ENCODE peak calls at places on chromosomes 2 and 18, in ten cellular contexts. One of them, this sample, is unnamed.

GRCh38 chr2:218871345-218872302 is 9.0 kb upstream of the WNT10A start:
- DNase-seq in activated CD4-positive, alpha-beta T cell treated with anti-CD3 and anti-CD28 coated beads, Interleukin-2, amount 50 U/mL, for 4 hours: peak
- DNase-seq in psoas muscle: no peak
- DNase-seq in hypothalamus: no peak
- DNase-seq in A172: no peak
- DNase-seq in LoVo: no peak
- DNase-seq in AG04450: no peak
- DNase-seq in WTC11: no peak
- DNase-seq in iPS-NIHi11: no peak
- DNase-seq in head of caudate nucleus: no peak
- DNase-seq in this sample: peak

GRCh38 chr2:43541165-43541564 is 54.7 kb downstream of the THADA start:
- DNase-seq in activated CD4-positive, alpha-beta T cell treated with anti-CD3 and anti-CD28 coated beads, Interleukin-2, amount 50 U/mL, for 4 hours: no peak
- DNase-seq in psoas muscle: no peak
- DNase-seq in hypothalamus: no peak
- DNase-seq in A172: no peak
- DNase-seq in LoVo: no peak
- DNase-seq in AG04450: no peak
- DNase-seq in WTC11: no peak
- DNase-seq in iPS-NIHi11: no peak
- DNase-seq in head of caudate nucleus: no peak
- DNase-seq in this sample: peak

GRCh38 chr2:217804786-217805678 is 197.8 kb downstream of the TNS1 start:
- DNase-seq in activated CD4-positive, alpha-beta T cell treated with anti-CD3 and anti-CD28 coated beads, Interleukin-2, amount 50 U/mL, for 4 hours: no peak
- DNase-seq in psoas muscle: peak
- DNase-seq in hypothalamus: no peak
- DNase-seq in A172: no peak
- DNase-seq in LoVo: no peak
- DNase-seq in AG04450: no peak
- DNase-seq in WTC11: no peak
- DNase-seq in iPS-NIHi11: no peak
- DNase-seq in head of caudate nucleus: no peak
- DNase-seq in this sample: no peak

GRCh38 chr2:167749641-167750040 is 497.8 kb downstream of the STK39 start:
- DNase-seq in activated CD4-positive, alpha-beta T cell treated with anti-CD3 and anti-CD28 coated beads, Interleukin-2, amount 50 U/mL, for 4 hours: no peak
- DNase-seq in psoas muscle: no peak
- DNase-seq in hypothalamus: no peak
- DNase-seq in A172: peak
- DNase-seq in LoVo: no peak
- DNase-seq in AG04450: no peak
- DNase-seq in WTC11: no peak
- DNase-seq in iPS-NIHi11: no peak
- DNase-seq in head of caudate nucleus: no peak
- DNase-seq in this sample: no peak

GRCh38 chr2:160042054-160042453 is 20.4 kb downstream of the PLA2R1 start:
- DNase-seq in activated CD4-positive, alpha-beta T cell treated with anti-CD3 and anti-CD28 coated beads, Interleukin-2, amount 50 U/mL, for 4 hours: no peak
- DNase-seq in psoas muscle: no peak
- DNase-seq in hypothalamus: no peak
- DNase-seq in A172: no peak
- DNase-seq in LoVo: no peak
- DNase-seq in AG04450: no peak
- DNase-seq in WTC11: no peak
- DNase-seq in iPS-NIHi11: no peak
- DNase-seq in head of caudate nucleus: no peak
- DNase-seq in this sample: no peak

GRCh38 chr18:55275042-55275897 is 312.7 kb downstream of the TCF4 start:
- DNase-seq in activated CD4-positive, alpha-beta T cell treated with anti-CD3 and anti-CD28 coated beads, Interleukin-2, amount 50 U/mL, for 4 hours: no peak
- DNase-seq in psoas muscle: peak
- DNase-seq in hypothalamus: no peak
- DNase-seq in A172: peak
- DNase-seq in LoVo: peak
- DNase-seq in AG04450: peak
- DNase-seq in WTC11: no peak
- DNase-seq in iPS-NIHi11: peak
- DNase-seq in head of caudate nucleus: peak
- DNase-seq in this sample: peak

GRCh38 chr2:154490540-154490939 is 208.0 kb upstream of the KCNJ3 start:
- DNase-seq in activated CD4-positive, alpha-beta T cell treated with anti-CD3 and anti-CD28 coated beads, Interleukin-2, amount 50 U/mL, for 4 hours: no peak
- DNase-seq in psoas muscle: no peak
- DNase-seq in hypothalamus: no peak
- DNase-seq in A172: no peak
- DNase-seq in LoVo: no peak
- DNase-seq in AG04450: no peak
- DNase-seq in WTC11: no peak
- DNase-seq in iPS-NIHi11: no peak
- DNase-seq in head of caudate nucleus: no peak
- DNase-seq in this sample: no peak

GRCh38 chr2:224584768-224585204 is 377 bp downstream of the CUL3 start:
- DNase-seq in activated CD4-positive, alpha-beta T cell treated with anti-CD3 and anti-CD28 coated beads, Interleukin-2, amount 50 U/mL, for 4 hours: peak
- DNase-seq in psoas muscle: peak
- DNase-seq in hypothalamus: no peak
- DNase-seq in A172: no peak
- DNase-seq in LoVo: peak
- DNase-seq in AG04450: no peak
- DNase-seq in WTC11: peak
- DNase-seq in iPS-NIHi11: peak
- DNase-seq in head of caudate nucleus: peak
- DNase-seq in this sample: peak

GRCh38 chr18:43159091-43159490 is 43.6 kb upstream of the RIT2 start:
- DNase-seq in activated CD4-positive, alpha-beta T cell treated with anti-CD3 and anti-CD28 coated beads, Interleukin-2, amount 50 U/mL, for 4 hours: no peak
- DNase-seq in psoas muscle: no peak
- DNase-seq in hypothalamus: no peak
- DNase-seq in A172: no peak
- DNase-seq in LoVo: no peak
- DNase-seq in AG04450: no peak
- DNase-seq in WTC11: no peak
- DNase-seq in iPS-NIHi11: no peak
- DNase-seq in head of caudate nucleus: no peak
- DNase-seq in this sample: peak

GRCh38 chr2:210363261-210363660 is 48.3 kb upstream of the MYL1 start:
- DNase-seq in activated CD4-positive, alpha-beta T cell treated with anti-CD3 and anti-CD28 coated beads, Interleukin-2, amount 50 U/mL, for 4 hours: no peak
- DNase-seq in psoas muscle: no peak
- DNase-seq in hypothalamus: no peak
- DNase-seq in A172: no peak
- DNase-seq in LoVo: peak
- DNase-seq in AG04450: no peak
- DNase-seq in WTC11: no peak
- DNase-seq in iPS-NIHi11: peak
- DNase-seq in head of caudate nucleus: no peak
- DNase-seq in this sample: no peak

This sample was measured in GM23248.